ENCODE peak calls at places on chromosome 2, in nine cellular contexts. One of them, this sample, is unnamed.

GRCh38 chr2:129456681-129457080 is 522.8 kb upstream of the RAB6C start:
- DNase-seq in A549: no peak
- DNase-seq in K562: no peak
- DNase-seq in SK-N-SH: no peak
- DNase-seq in H1: no peak
- DNase-seq in HCT116: no peak
- DNase-seq in endothelial cell of umbilical vein: no peak
- DNase-seq in HepG2: no peak
- DNase-seq in GM12878: no peak
- DNase-seq in this sample: no peak

GRCh38 chr2:202418027-202418426 is 41.9 kb downstream of the BMPR2 start:
- DNase-seq in A549: no peak
- DNase-seq in K562: no peak
- DNase-seq in SK-N-SH: peak
- DNase-seq in H1: no peak
- DNase-seq in HCT116: no peak
- DNase-seq in endothelial cell of umbilical vein: no peak
- DNase-seq in HepG2: no peak
- DNase-seq in GM12878: no peak
- DNase-seq in this sample: no peak

GRCh38 chr2:201362396-201362795 is 5.3 kb upstream of the FLACC1 start:
- DNase-seq in A549: no peak
- DNase-seq in K562: no peak
- DNase-seq in SK-N-SH: no peak
- DNase-seq in H1: no peak
- DNase-seq in HCT116: no peak
- DNase-seq in endothelial cell of umbilical vein: no peak
- DNase-seq in HepG2: no peak
- DNase-seq in GM12878: no peak
- DNase-seq in this sample: no peak

GRCh38 chr2:126894082-126894481 is 4.6 kb upstream of the TEX51 start:
- DNase-seq in A549: no peak
- DNase-seq in K562: no peak
- DNase-seq in SK-N-SH: no peak
- DNase-seq in H1: no peak
- DNase-seq in HCT116: no peak
- DNase-seq in endothelial cell of umbilical vein: no peak
- DNase-seq in HepG2: no peak
- DNase-seq in GM12878: no peak
- DNase-seq in this sample: no peak

GRCh38 chr2:21757805-21758204 is 634.0 kb downstream of the TDRD15 start:
- DNase-seq in A549: no peak
- DNase-seq in K562: no peak
- DNase-seq in SK-N-SH: no peak
- DNase-seq in H1: no peak
- DNase-seq in HCT116: no peak
- DNase-seq in endothelial cell of umbilical vein: no peak
- DNase-seq in HepG2: no peak
- DNase-seq in GM12878: no peak
- DNase-seq in this sample: no peak

GRCh38 chr2:221570321-221571107 is 1.6 kb downstream of the EPHA4 start:
- DNase-seq in A549: no peak
- DNase-seq in K562: no peak
- DNase-seq in SK-N-SH: peak
- DNase-seq in H1: peak
- DNase-seq in HCT116: no peak
- DNase-seq in endothelial cell of umbilical vein: peak
- DNase-seq in HepG2: no peak
- DNase-seq in GM12878: no peak
- DNase-seq in this sample: no peak

GRCh38 chr2:236663671-236664101 is 94.1 kb downstream of the ACKR3 start:
- DNase-seq in A549: no peak
- DNase-seq in K562: no peak
- DNase-seq in SK-N-SH: no peak
- DNase-seq in H1: no peak
- DNase-seq in HCT116: no peak
- DNase-seq in endothelial cell of umbilical vein: no peak
- DNase-seq in HepG2: no peak
- DNase-seq in GM12878: no peak
- DNase-seq in this sample: no peak

GRCh38 chr2:196331816-196332215 is 160.4 kb upstream of the STK17B start:
- DNase-seq in A549: no peak
- DNase-seq in K562: no peak
- DNase-seq in SK-N-SH: no peak
- DNase-seq in H1: no peak
- DNase-seq in HCT116: no peak
- DNase-seq in endothelial cell of umbilical vein: peak
- DNase-seq in HepG2: no peak
- DNase-seq in GM12878: no peak
- DNase-seq in this sample: no peak

GRCh38 chr2:10432315-10433181 is 15.6 kb downstream of the ODC1 start:
- DNase-seq in A549: no peak
- DNase-seq in K562: peak
- DNase-seq in SK-N-SH: peak
- DNase-seq in H1: peak
- DNase-seq in HCT116: no peak
- DNase-seq in endothelial cell of umbilical vein: peak
- DNase-seq in HepG2: no peak
- DNase-seq in GM12878: no peak
- DNase-seq in this sample: peak

GRCh38 chr2:161775971-161776370 is 151.8 kb downstream of the SLC4A10 start:
- DNase-seq in A549: no peak
- DNase-seq in K562: no peak
- DNase-seq in SK-N-SH: no peak
- DNase-seq in H1: no peak
- DNase-seq in HCT116: no peak
- DNase-seq in endothelial cell of umbilical vein: no peak
- DNase-seq in HepG2: no peak
- DNase-seq in GM12878: no peak
- DNase-seq in this sample: no peak

GRCh38 chr2:70043252-70043875 is 43.9 kb upstream of the PCBP1 start:
- DNase-seq in A549: no peak
- DNase-seq in K562: no peak
- DNase-seq in SK-N-SH: no peak
- DNase-seq in H1: no peak
- DNase-seq in HCT116: no peak
- DNase-seq in endothelial cell of umbilical vein: no peak
- DNase-seq in HepG2: no peak
- DNase-seq in GM12878: no peak
- DNase-seq in this sample: peak

GRCh38 chr2:35374845-35375244 is 980.7 kb upstream of the CRIM1 start:
- DNase-seq in A549: no peak
- DNase-seq in K562: no peak
- DNase-seq in SK-N-SH: no peak
- DNase-seq in H1: no peak
- DNase-seq in HCT116: no peak
- DNase-seq in endothelial cell of umbilical vein: no peak
- DNase-seq in HepG2: no peak
- DNase-seq in GM12878: no peak
- DNase-seq in this sample: no peak

GRCh38 chr2:10408649-10409579 is 39.2 kb downstream of the ODC1 start:
- DNase-seq in A549: peak
- DNase-seq in K562: peak
- DNase-seq in SK-N-SH: peak
- DNase-seq in H1: peak
- DNase-seq in HCT116: peak
- DNase-seq in endothelial cell of umbilical vein: peak
- DNase-seq in HepG2: peak
- DNase-seq in GM12878: peak
- DNase-seq in this sample: peak

GRCh38 chr2:12755384-12755783 is 38.6 kb downstream of the TRIB2 start:
- DNase-seq in A549: no peak
- DNase-seq in K562: no peak
- DNase-seq in SK-N-SH: no peak
- DNase-seq in H1: no peak
- DNase-seq in HCT116: no peak
- DNase-seq in endothelial cell of umbilical vein: peak
- DNase-seq in HepG2: no peak
- DNase-seq in GM12878: no peak
- DNase-seq in this sample: no peak

GRCh38 chr2:36438454-36438977 is 82.9 kb downstream of the CRIM1 start:
- DNase-seq in A549: peak
- DNase-seq in K562: no peak
- DNase-seq in SK-N-SH: peak
- DNase-seq in H1: no peak
- DNase-seq in HCT116: peak
- DNase-seq in endothelial cell of umbilical vein: peak
- DNase-seq in HepG2: no peak
- DNase-seq in GM12878: no peak
- DNase-seq in this sample: no peak

GRCh38 chr2:85987266-85988178 is 98.7 kb upstream of the ST3GAL5 start:
- DNase-seq in A549: no peak
- DNase-seq in K562: no peak
- DNase-seq in SK-N-SH: no peak
- DNase-seq in H1: no peak
- DNase-seq in HCT116: no peak
- DNase-seq in endothelial cell of umbilical vein: no peak
- DNase-seq in HepG2: no peak
- DNase-seq in GM12878: no peak
- DNase-seq in this sample: no peak

DNA sequence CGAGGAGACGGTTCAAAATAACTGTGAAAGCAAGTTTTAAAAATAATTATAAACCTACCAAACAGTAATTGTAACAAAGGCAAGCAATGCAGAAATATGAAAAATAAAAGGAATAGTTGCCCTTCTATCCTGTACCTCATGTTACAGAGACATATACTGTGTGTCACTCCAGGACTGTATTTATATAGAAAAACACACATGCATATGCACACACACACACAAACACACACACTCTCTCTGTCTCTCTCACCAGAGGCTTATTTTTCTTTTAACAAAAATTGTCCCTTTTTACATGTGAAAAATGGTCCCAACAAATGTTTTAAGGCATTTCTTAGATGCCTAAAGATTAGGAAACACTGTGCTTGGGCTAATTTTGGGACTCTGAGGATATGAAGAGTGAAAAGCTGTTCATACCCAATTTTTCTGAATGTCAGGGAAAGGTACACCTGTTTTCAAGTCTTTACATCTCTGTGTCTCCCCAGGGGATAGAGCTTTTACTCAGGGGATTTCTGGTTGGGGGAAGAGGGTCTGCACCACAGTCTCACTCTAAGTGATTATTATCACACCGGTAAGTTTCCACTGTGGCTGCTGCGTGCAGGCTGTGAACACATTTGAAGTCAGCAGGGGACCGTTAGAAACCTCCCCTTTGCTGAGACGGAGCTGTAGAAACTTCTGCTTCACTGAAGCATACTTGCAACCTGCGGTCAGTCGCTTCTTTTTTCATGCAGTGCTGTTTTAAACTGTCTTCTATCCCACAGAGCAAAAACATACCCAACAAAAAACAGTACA is 51.4 kb upstream of the SPAG16 start:
- DNase-seq in A549: no peak
- DNase-seq in K562: no peak
- DNase-seq in SK-N-SH: no peak
- DNase-seq in H1: no peak
- DNase-seq in HCT116: no peak
- DNase-seq in endothelial cell of umbilical vein: no peak
- DNase-seq in HepG2: no peak
- DNase-seq in GM12878: peak
- DNase-seq in this sample: peak
- TF ChIP-seq MAX in A549: no peak
- TF ChIP-seq MAX in K562: no peak
- TF ChIP-seq MAX in SK-N-SH: peak
- TF ChIP-seq MAX in H1: no peak
- TF ChIP-seq MAX in HCT116: no peak
- TF ChIP-seq MAX in endothelial cell of umbilical vein: no peak
- TF ChIP-seq MAX in HepG2: no peak
- TF ChIP-seq MAX in GM12878: no peak
- TF ChIP-seq MAX in this sample: peak

GRCh38 chr2:99066075-99066557 is 75.4 kb upstream of the C2orf15 start:
- DNase-seq in A549: peak
- DNase-seq in K562: peak
- DNase-seq in SK-N-SH: peak
- DNase-seq in H1: no peak
- DNase-seq in HCT116: peak
- DNase-seq in endothelial cell of umbilical vein: peak
- DNase-seq in HepG2: peak
- DNase-seq in GM12878: peak
- DNase-seq in this sample: peak
- TF ChIP-seq CTCF in A549: peak
- TF ChIP-seq CTCF in K562: peak
- TF ChIP-seq CTCF in SK-N-SH: peak
- TF ChIP-seq CTCF in H1: peak
- TF ChIP-seq CTCF in HCT116: peak
- TF ChIP-seq CTCF in endothelial cell of umbilical vein: peak
- TF ChIP-seq CTCF in HepG2: peak
- TF ChIP-seq CTCF in GM12878: peak
- TF ChIP-seq CTCF in this sample: peak

GRCh38 chr2:19355931-19356544 is 2.4 kb downstream of the OSR1 start:
- DNase-seq in A549: no peak
- DNase-seq in K562: peak
- DNase-seq in SK-N-SH: peak
- DNase-seq in H1: no peak
- DNase-seq in HCT116: no peak
- DNase-seq in endothelial cell of umbilical vein: no peak
- DNase-seq in HepG2: no peak
- DNase-seq in GM12878: no peak
- DNase-seq in this sample: no peak
- H3K4me3 ChIP-seq in A549: no peak
- H3K4me3 ChIP-seq in K562: no peak
- H3K4me3 ChIP-seq in SK-N-SH: peak
- H3K4me3 ChIP-seq in H1: peak
- H3K4me3 ChIP-seq in HCT116: no peak
- H3K4me3 ChIP-seq in endothelial cell of umbilical vein: no peak
- H3K4me3 ChIP-seq in HepG2: no peak
- H3K4me3 ChIP-seq in GM12878: no peak
- H3K4me3 ChIP-seq in this sample: no peak

DNA sequence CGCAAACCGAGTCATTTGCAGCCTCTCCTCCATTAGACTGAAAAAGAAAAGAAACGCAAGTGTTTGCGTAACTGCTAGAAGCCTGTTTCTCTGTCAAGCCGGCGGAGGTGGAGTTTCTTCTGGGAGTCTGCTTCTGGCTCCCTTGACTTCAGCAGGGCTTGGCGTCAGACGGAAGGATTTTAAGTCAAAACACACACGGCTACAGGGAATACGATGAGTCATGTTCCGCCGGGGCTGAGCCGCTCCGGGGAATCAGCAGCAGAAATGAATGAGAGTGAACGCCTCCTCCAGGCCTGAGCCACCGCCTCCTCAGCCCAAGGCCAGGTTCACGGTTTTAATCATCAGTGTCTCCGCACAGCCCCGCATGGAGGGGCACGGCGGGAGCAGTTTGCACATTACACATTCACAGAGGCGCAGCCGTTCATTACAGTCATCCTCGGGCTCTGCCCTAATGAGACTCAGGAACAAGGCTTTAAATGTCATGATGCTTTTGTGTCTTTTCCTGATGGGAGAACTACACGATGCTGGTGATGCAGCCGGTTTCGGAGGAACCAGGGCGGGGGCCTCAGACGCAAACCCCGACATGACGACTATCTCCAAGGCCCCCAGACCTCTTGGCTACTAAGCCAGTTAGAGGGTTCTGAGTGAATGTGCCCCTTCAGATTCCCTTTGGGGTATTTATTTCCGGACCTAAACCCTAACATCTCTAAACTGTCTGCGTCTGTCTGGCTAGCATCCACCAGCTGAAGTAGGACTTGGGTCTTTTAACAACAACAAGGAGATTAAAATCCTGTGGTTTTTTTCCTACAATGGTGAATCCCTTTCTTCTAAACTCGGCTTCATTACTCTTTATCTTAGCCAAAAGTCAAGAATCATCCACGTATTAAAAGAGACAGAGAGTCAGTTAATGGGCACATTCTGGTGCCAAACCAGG is 11.1 kb upstream of the SCG2 start:
- DNase-seq in A549: peak
- DNase-seq in K562: peak
- DNase-seq in SK-N-SH: peak
- DNase-seq in H1: peak
- DNase-seq in HCT116: peak
- DNase-seq in endothelial cell of umbilical vein: peak
- DNase-seq in HepG2: peak
- DNase-seq in GM12878: no peak
- DNase-seq in this sample: peak
- TF ChIP-seq MAX in A549: peak
- TF ChIP-seq MAX in K562: no peak
- TF ChIP-seq MAX in SK-N-SH: peak
- TF ChIP-seq MAX in H1: no peak
- TF ChIP-seq MAX in HCT116: peak
- TF ChIP-seq MAX in endothelial cell of umbilical vein: no peak
- TF ChIP-seq MAX in HepG2: no peak
- TF ChIP-seq MAX in GM12878: no peak
- TF ChIP-seq MAX in this sample: no peak

This sample was measured in NB4.